ENCODE peak calls at places on chromosomes 1 and 21, in seven cellular contexts. K is adrenal gland, D is cardiac fibroblast, Y is nephron progenitor cell, M is A673, C is GM10248, N is progenitor cell of endocrine pancreas. A is an unnamed sample.

GRCh38 chr1:185318431-185319151 is 1.5 kb upstream of the IVNS1ABP start:
- DNase-seq in K (no peak), D (no peak), Y (no peak), M (peak; percentile 53), C (no peak), N (no peak), A (no peak)

GRCh38 chr21:46080171-46081021 is 17.5 kb upstream of the COL6A2 start:
- DNase-seq in K (no peak), D (no peak), Y (no peak), M (no peak), C (no peak), N (peak; percentile 7), A (no peak)

GRCh38 chr1:107254306-107254705 is 113.5 kb downstream of the NTNG1 start:
- DNase-seq in K (no peak), D (no peak), Y (peak; percentile 10), M (peak; percentile 90), C (no peak), N (no peak), A (no peak)

GRCh38 chr1:110340207-110340468 is 961 bp downstream of the RBM15 start:
- DNase-seq in K (no peak), D (no peak), Y (no peak), M (no peak), C (no peak), N (no peak), A (no peak)

GRCh38 chr1:5907386-5907785 is 84.8 kb downstream of the NPHP4 start:
- DNase-seq in K (no peak), D (no peak), Y (no peak), M (no peak), C (no peak), N (no peak), A (no peak)

GRCh38 chr1:5980314-5981008 is 11.8 kb downstream of the NPHP4 start:
- DNase-seq in K (no peak), D (peak; percentile 77), Y (peak; percentile 70), M (peak; percentile 93), C (no peak), N (no peak), A (peak; percentile 57)

GRCh38 chr1:101136739-101137138 is 100.1 kb upstream of the S1PR1 start:
- DNase-seq in K (no peak), D (peak; percentile 54), Y (no peak), M (no peak), C (peak; percentile 15), N (no peak), A (no peak)

GRCh38 chr1:34896612-34897011 is 32.8 kb downstream of the DLGAP3 start:
- DNase-seq in K (no peak), D (peak; percentile 10), Y (no peak), M (no peak), C (no peak), N (no peak), A (no peak)

GRCh38 chr21:45415943-45416611 is 11.1 kb downstream of the COL18A1 start:
- DNase-seq in K (no peak), D (no peak), Y (no peak), M (no peak), C (no peak), N (no peak), A (no peak)

GRCh38 chr1:169945171-169945570 is 51.5 kb upstream of the SCYL3 start:
- DNase-seq in K (no peak), D (no peak), Y (no peak), M (no peak), C (no peak), N (no peak), A (no peak)

GRCh38 chr1:29083318-29084195 is 40.1 kb downstream of the TMEM200B start:
- DNase-seq in K (no peak), D (no peak), Y (no peak), M (peak; percentile 27), C (no peak), N (no peak), A (no peak)

GRCh38 chr1:207811920-207812720 is 60.3 kb downstream of the CD46 start:
- DNase-seq in K (peak; percentile 86), D (no peak), Y (peak; percentile 27), M (peak; percentile 10), C (no peak), N (no peak), A (peak; percentile 41)

GRCh38 chr1:50527249-50527986 is 104.2 kb upstream of the DMRTA2 start:
- DNase-seq in K (no peak), D (no peak), Y (no peak), M (no peak), C (no peak), N (no peak), A (no peak)

GRCh38 chr1:117633423-117633822 is 27.6 kb downstream of the TENT5C start:
- DNase-seq in K (no peak), D (no peak), Y (no peak), M (no peak), C (no peak), N (no peak), A (no peak)

GRCh38 chr1:156581661-156582387 is 2.3 kb downstream of the TTC24 start:
- DNase-seq in K (no peak), D (no peak), Y (no peak), M (no peak), C (peak; percentile 42), N (no peak), A (no peak)

GRCh38 chr1:41735587-41736290 is 183.0 kb downstream of the HIVEP3 start:
- DNase-seq in K (peak; percentile 43), D (peak; percentile 59), Y (peak; percentile 34), M (peak; percentile 22), C (no peak), N (no peak), A (no peak)

GRCh38 chr1:240806201-240806745 is 194.3 kb upstream of the GREM2 start:
- DNase-seq in K (no peak), D (no peak), Y (no peak), M (no peak), C (no peak), N (no peak), A (no peak)

GRCh38 chr1:228284521-228284920 is 76.7 kb downstream of the OBSCN start:
- DNase-seq in K (no peak), D (no peak), Y (no peak), M (no peak), C (no peak), N (no peak), A (no peak)

GRCh38 chr1:234093741-234094140 is 189.3 kb downstream of the SLC35F3 start:
- DNase-seq in K (no peak), D (no peak), Y (no peak), M (no peak), C (no peak), N (no peak), A (no peak)

GRCh38 chr1:209375681-209376360 is 207.7 kb upstream of the CAMK1G start:
- DNase-seq in K (no peak), D (peak; percentile 50), Y (no peak), M (no peak), C (no peak), N (no peak), A (no peak)
- TF ChIP-seq CTCF in K (no peak), D (no peak), Y (no peak), M (no peak), C (no peak), N (no peak), A (no peak)

GRCh38 chr1:14571810-14572767 is 26.4 kb upstream of the KAZN start:
- DNase-seq in K (peak; percentile 10), D (no peak), Y (peak; percentile 21), M (peak; percentile 73), C (peak; percentile 32), N (no peak), A (peak; percentile 23)
- TF ChIP-seq CTCF in K (no peak), D (no peak), Y (peak; percentile 50), M (peak; percentile 73), C (peak; percentile 50), N (peak; percentile 54), A (peak; percentile 40)

DNA sequence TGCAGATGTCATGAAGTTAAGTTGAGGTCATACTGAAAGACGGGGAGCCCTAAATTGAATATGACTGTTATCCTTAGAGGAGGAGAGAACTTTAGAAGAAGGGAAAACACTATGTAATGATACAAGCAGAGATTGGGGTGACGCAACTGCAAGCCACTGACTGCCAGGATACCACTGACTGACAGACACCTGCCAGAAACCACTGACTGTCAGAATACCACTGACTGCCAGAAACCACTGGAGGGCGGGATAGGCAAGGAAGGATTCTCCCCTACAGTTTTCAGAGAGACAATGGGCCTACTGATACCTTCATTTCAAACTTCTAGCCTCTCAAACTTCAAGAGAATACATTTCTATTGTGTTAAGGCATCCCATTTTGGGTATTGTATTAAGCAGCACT is 388.7 kb downstream of the USH2A start:
- DNase-seq in K (no peak), D (no peak), Y (peak; percentile 10), M (peak; percentile 31), C (no peak), N (no peak), A (peak; percentile 18)
- TF ChIP-seq CTCF in K (no peak), D (no peak), Y (peak; percentile 46), M (peak; percentile 58), C (no peak), N (peak; percentile 47), A (no peak)

GRCh38 chr21:39444406-39445145 is 1.0 kb downstream of the LCA5L start:
- DNase-seq in K (peak; percentile 29), D (peak; percentile 63), Y (peak; percentile 27), M (peak; percentile 17), C (no peak), N (no peak), A (peak; percentile 4)

GRCh38 chr21:39447264-39447663 is 1.7 kb upstream of the LCA5L start:
- DNase-seq in K (peak; percentile 47), D (no peak), Y (no peak), M (no peak), C (no peak), N (no peak), A (no peak)

GRCh38 chr21:39451332-39452206 is at the start of gene SH3BGR:
- DNase-seq in K (peak; percentile 38), D (peak; percentile 19), Y (peak; percentile 36), M (no peak), C (no peak), N (no peak), A (no peak)

GRCh38 chr21:39441502-39442475 is 3.8 kb downstream of the LCA5L start:
- DNase-seq in K (peak; percentile 74), D (peak; percentile 75), Y (peak; percentile 27), M (peak; percentile 55), C (peak; percentile 51), N (no peak), A (peak; percentile 70)

GRCh38 chr21:39445339-39446269 is at the start of gene LCA5L:
- DNase-seq in K (peak; percentile 95), D (peak; percentile 94), Y (peak; percentile 97), M (peak; percentile 89), C (peak; percentile 98), N (peak; percentile 95), A (peak; percentile 93)
- TF ChIP-seq CTCF in K (peak; percentile 10), D (peak; percentile 29), Y (no peak), M (peak; percentile 31), C (no peak), N (peak; percentile 23), A (no peak)

DNA sequence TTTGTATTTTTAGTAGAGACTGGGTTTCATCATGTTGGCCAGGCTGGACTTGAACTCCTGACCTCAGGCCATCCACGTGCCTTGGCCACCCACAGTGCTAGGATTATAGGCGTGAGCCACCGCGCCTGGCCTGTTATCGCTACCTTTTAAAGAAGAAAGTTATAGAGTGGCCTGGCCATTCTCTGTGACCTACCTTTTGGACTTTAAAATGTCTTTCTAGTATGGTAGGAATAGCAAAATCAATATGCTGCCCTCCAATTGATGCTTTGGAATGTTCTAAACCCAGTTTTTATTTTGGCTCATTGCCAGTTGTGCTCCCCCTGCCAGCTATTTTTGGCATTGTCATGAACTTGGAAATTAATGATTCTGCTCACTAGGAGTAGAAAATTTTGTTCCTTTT is 19.9 kb downstream of the HIPK1 start:
- DNase-seq in K (peak; percentile 28), D (peak; percentile 13), Y (no peak), M (peak; percentile 57), C (no peak), N (no peak), A (peak; percentile 34)
- TF ChIP-seq CTCF in K (peak; percentile 51), D (peak; percentile 35), Y (peak; percentile 12), M (peak; percentile 56), C (no peak), N (peak; percentile 28), A (no peak)